ENCODE peak calls at places on chromosome 15, in six cellular contexts. F is cardiac muscle cell; I is GM23248; N is stimulated activated CD8-positive, alpha-beta memory T cell treated with anti-CD3 and anti-CD28 coated beads, Interleukin-15, amount 100 ng/mL, for 1 hour; O is mesothelial cell of epicardium; B is choroid plexus epithelial cell. T is an unnamed sample.

GRCh38 chr15:66308526-66308925 is 15.2 kb downstream of the DIS3L start:
- DNase-seq in F (no peak), I (no peak), N (no peak), O (no peak), B (no peak), T (no peak)

GRCh38 chr15:36965561-36966342 is 134.6 kb downstream of the MEIS2 start:
- DNase-seq in F (no peak), I (no peak), N (no peak), O (no peak), B (no peak), T (no peak)

GRCh38 chr15:90520365-90520764 is 9.4 kb upstream of the CRTC3 start:
- DNase-seq in F (no peak), I (no peak), N (no peak), O (no peak), B (no peak), T (no peak)

GRCh38 chr15:53530762-53531161 is 228.7 kb downstream of the WDR72 start:
- DNase-seq in F (peak), I (no peak), N (no peak), O (no peak), B (no peak), T (no peak)

GRCh38 chr15:87672309-87672897 is 584.1 kb downstream of the NTRK3 start:
- DNase-seq in F (peak), I (peak), N (no peak), O (no peak), B (peak), T (no peak)

GRCh38 chr15:60079210-60079609 is 75.1 kb downstream of the FOXB1 start:
- DNase-seq in F (peak), I (peak), N (no peak), O (no peak), B (peak), T (no peak)

GRCh38 chr15:26691249-26691648 is 81.6 kb downstream of the GABRB3 start:
- DNase-seq in F (no peak), I (no peak), N (no peak), O (no peak), B (no peak), T (no peak)

GRCh38 chr15:69497634-69498033 is 45.0 kb downstream of the RPLP1 start:
- DNase-seq in F (no peak), I (no peak), N (no peak), O (no peak), B (no peak), T (no peak)

GRCh38 chr15:82298520-82298919 is 35.9 kb downstream of the SAXO2 start:
- DNase-seq in F (no peak), I (no peak), N (no peak), O (no peak), B (peak), T (peak)

GRCh38 chr15:75637245-75638009 is 2.6 kb downstream of the IMP3 start:
- DNase-seq in F (no peak), I (no peak), N (no peak), O (no peak), B (no peak), T (no peak)

GRCh38 chr15:76193934-76194333 is 117.3 kb downstream of the ETFA start:
- DNase-seq in F (no peak), I (no peak), N (no peak), O (no peak), B (no peak), T (no peak)

T was measured in T-cell.